ENCODE peak calls at places on chromosomes 16 and 17, in seven cellular contexts. G is tibial nerve, D is SK-N-SH, X is pancreas, N is endothelial cell of umbilical vein, O is foreskin fibroblast, J is retinal pigment epithelial cell. L is an unnamed sample.

GRCh38 chr17:6524520-6524919 is 31.8 kb downstream of the PITPNM3 start:
- DNase-seq in G (no peak), D (no peak), X (no peak), N (no peak), O (no peak), J (peak), L (no peak)

GRCh38 chr16:89473136-89473712 is 17.1 kb downstream of the ANKRD11 start:
- DNase-seq in G (no peak), D (no peak), X (no peak), N (no peak), O (no peak), J (no peak), L (no peak)

GRCh38 chr17:40451420-40451819 is 8.2 kb downstream of the IGFBP4 start:
- DNase-seq in G (peak), D (peak), X (no peak), N (no peak), O (peak), J (no peak), L (peak)

GRCh38 chr16:7921360-7921759 is 588.7 kb downstream of the RBFOX1 start:
- DNase-seq in G (no peak), D (no peak), X (no peak), N (no peak), O (no peak), J (no peak), L (no peak)

GRCh38 chr17:59859444-59860025 is 33.2 kb downstream of the TUBD1 start:
- DNase-seq in G (no peak), D (no peak), X (no peak), N (peak), O (peak), J (no peak), L (peak)

GRCh38 chr16:3951861-3952332 is 71.4 kb upstream of the CREBBP start:
- DNase-seq in G (no peak), D (no peak), X (no peak), N (no peak), O (peak), J (no peak), L (peak)

GRCh38 chr17:80919331-80920284 is 72.0 kb upstream of the CHMP6 start:
- DNase-seq in G (no peak), D (no peak), X (peak), N (no peak), O (no peak), J (peak), L (no peak)

GRCh38 chr16:68298907-68299515 is 11.7 kb downstream of the SLC7A6OS start:
- DNase-seq in G (peak), D (no peak), X (no peak), N (no peak), O (peak), J (peak), L (peak)

GRCh38 chr16:22397459-22397858 is 23.0 kb upstream of the CDR2 start:
- DNase-seq in G (no peak), D (no peak), X (no peak), N (no peak), O (peak), J (peak), L (peak)

GRCh38 chr17:56577810-56578209 is 15.7 kb upstream of the NOG start:
- DNase-seq in G (no peak), D (no peak), X (no peak), N (no peak), O (no peak), J (no peak), L (no peak)

GRCh38 chr17:56571456-56571855 is 22.0 kb upstream of the NOG start:
- DNase-seq in G (no peak), D (no peak), X (no peak), N (no peak), O (no peak), J (no peak), L (no peak)

GRCh38 chr17:56581635-56582605 is 11.6 kb upstream of the NOG start:
- DNase-seq in G (no peak), D (no peak), X (no peak), N (no peak), O (no peak), J (no peak), L (no peak)

GRCh38 chr17:56577190-56577589 is 16.3 kb upstream of the NOG start:
- DNase-seq in G (no peak), D (no peak), X (no peak), N (no peak), O (no peak), J (no peak), L (no peak)
- H3K4me3 ChIP-seq in G (no peak), D (no peak), X (no peak), N (no peak), O (no peak), J (no peak), L (no peak)

GRCh38 chr16:80784951-80785350 is 19.4 kb downstream of the CDYL2 start:
- DNase-seq in G (no peak), D (no peak), X (no peak), N (no peak), O (no peak), J (no peak), L (no peak)
- TF ChIP-seq CTCF in G (no peak), D (no peak), X (no peak), N (no peak), O (no peak), J (no peak), L (no peak)

DNA sequence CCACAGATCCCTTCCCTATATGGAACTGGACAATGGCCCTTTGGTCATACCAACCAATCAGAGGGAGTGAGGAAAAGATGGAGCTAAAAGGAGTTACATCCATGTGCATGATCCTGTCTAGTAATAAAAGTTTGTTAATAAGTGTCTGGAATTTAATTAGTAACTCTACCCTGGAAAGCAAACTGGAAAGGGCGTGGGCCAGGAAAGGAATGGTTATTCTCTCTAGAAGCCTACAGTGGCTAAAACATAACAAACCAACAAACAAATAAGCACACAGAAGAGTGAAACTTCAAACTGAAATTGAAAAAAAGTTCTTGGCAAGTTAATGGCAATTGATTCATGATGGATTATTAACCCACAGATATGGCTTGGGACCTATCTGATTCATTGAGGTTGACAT is 29.5 kb downstream of the DNAH3 start:
- DNase-seq in G (no peak), D (no peak), X (no peak), N (no peak), O (no peak), J (no peak), L (no peak)
- H3K4me3 ChIP-seq in G (no peak), D (no peak), X (no peak), N (no peak), O (no peak), J (no peak), L (no peak)

DNA sequence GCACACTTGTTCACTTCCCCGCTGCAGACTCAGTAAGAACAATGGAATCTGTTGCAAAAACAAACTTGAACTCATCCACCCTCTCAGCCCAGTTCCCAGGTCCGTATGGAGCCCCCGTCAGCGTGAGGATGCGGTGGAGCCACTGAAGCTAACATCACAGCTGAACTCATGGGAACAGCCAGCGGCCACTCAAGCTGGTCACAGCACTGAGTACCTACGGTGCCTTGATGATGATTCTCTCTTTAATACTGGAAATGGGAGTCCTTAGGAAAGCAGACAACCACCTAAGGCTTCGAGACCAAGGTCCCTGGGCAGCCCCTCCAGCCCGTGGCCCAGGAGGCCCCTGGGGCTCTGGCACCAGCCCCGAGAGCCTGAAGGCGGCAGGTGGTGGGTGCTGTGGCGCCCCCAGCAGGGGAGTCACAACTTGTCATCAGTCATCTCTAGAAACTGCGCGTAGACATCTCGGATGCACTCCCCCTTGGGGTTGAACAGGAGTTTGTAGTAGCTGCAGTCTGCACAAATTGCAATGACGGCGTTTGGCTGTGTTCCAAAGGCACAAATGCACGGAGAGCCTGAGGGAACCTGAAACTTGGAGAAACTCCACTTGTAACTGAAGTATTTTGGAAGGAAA is 31.0 kb upstream of the RHOT1 start:
- DNase-seq in G (peak), D (peak), X (no peak), N (peak), O (peak), J (no peak), L (peak)
- TF ChIP-seq CTCF in G (peak), D (peak), X (no peak), N (peak), O (no peak), J (peak), L (peak)

GRCh38 chr17:82893779-82894178 is 54.0 kb upstream of the ZNF750 start:
- DNase-seq in G (no peak), D (no peak), X (no peak), N (peak), O (peak), J (no peak), L (peak)
- H3K4me3 ChIP-seq in G (no peak), D (no peak), X (no peak), N (no peak), O (no peak), J (no peak), L (no peak)

GRCh38 chr17:82823004-82823403 is 16.8 kb downstream of the ZNF750 start:
- DNase-seq in G (no peak), D (peak), X (no peak), N (no peak), O (no peak), J (no peak), L (no peak)
- TF ChIP-seq CTCF in G (no peak), D (peak), X (no peak), N (peak), O (no peak), J (peak), L (peak)

GRCh38 chr17:49357516-49357915 is 4.5 kb downstream of the ZNF652 start:
- DNase-seq in G (no peak), D (no peak), X (no peak), N (no peak), O (no peak), J (no peak), L (no peak)
- H3K4me3 ChIP-seq in G (no peak), D (no peak), X (no peak), N (no peak), O (no peak), J (no peak), L (no peak)

DNA sequence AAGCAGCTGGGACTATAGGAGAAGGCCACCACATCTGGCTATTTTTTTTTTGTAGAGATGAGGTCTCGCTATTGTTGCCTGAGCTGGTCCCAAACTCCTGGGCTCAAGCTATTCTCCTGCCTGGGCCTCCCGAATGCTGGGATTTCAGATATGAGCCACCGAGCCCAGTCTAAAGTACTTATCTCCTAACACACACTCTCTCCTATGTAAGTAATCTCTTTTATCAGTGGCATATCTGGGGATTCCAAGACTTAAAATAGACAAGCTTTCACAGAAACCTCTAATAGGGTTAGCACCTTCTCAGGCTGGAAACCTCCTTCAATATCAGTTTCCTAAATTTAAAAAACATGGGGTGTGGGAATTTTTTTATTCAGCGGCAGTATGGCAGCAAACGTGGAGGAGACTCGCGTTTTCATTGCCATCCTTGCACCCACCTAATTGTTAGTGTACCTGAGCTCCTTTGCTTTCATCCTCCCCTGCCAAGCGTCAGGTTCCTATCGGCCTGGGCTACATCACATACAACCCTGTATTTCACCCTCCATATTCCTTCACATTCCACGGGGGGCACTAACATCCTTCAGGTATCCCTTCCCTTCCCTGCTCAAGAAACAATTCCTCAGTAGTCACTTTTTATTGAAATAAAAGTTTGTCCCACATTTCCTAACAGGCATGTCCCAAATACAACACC is 1.1 kb downstream of the EZH1 start:
- DNase-seq in G (no peak), D (peak), X (no peak), N (no peak), O (no peak), J (no peak), L (no peak)
- TF ChIP-seq CTCF in G (peak), D (peak), X (no peak), N (peak), O (peak), J (peak), L (no peak)

GRCh38 chr17:69695646-69696045 is 281.1 kb downstream of the MAP2K6 start:
- DNase-seq in G (no peak), D (no peak), X (no peak), N (no peak), O (no peak), J (no peak), L (no peak)

GRCh38 chr17:69702078-69702477 is 287.6 kb downstream of the MAP2K6 start:
- DNase-seq in G (no peak), D (no peak), X (no peak), N (no peak), O (no peak), J (no peak), L (no peak)

DNA sequence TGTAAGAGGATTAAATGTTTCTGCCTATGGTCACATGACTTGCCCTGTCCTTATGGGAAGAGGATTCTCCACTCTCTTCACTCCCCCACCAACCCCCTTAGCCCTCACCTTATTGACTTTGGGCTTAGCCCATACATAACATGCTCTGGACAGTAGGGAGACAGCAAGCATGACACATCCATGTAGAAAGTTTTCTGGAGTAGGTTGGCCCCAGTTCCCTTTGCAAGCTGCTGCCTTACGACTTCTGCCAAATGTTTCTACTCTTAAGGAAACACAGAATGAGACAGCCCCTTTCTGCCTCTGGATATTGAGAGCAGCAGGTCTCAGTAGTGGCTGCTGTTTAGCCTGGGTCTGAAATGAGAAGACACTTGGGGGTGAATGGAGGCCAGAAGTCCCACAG is 282.1 kb downstream of the MAP2K6 start:
- DNase-seq in G (no peak), D (no peak), X (no peak), N (no peak), O (peak), J (no peak), L (no peak)
- H3K4me3 ChIP-seq in G (no peak), D (no peak), X (no peak), N (no peak), O (no peak), J (no peak), L (no peak)

DNA sequence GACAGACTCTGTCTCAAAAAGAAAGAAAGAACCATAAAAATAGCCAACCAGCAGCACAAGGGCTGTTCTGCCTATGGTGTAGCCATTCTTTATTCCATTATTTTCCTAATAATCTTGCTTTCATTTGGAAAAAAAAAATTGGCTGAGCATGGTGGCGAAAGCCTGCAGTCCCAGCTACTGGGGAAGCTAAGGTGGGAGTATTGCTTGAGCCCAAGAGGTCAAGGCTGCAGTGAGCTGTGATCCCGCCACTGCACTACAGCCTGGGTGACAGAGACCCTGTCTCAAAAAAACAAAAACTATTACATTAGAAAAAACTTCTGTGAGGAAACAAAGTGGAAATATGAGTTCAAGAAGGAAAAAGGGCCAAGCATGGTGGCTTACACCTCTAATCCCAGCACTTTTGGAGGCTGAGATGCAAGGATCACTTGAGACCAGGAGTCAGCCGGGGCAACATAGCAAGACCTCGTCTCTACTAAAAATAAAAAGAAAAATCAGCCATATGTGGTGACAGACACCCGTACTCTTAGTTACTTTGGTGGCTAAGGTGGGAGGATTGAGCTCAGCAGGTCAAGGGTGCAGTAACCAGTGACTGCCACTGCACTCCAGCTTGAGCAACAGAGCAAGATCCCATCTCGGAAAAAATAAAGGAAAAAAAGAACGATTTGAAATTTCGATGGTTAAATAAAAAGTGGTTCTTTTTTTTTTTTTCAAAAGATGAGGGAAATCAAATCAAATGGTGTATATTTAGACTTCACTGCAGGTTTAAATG is 2.5 kb downstream of the DCAKD start:
- DNase-seq in G (no peak), D (peak), X (no peak), N (no peak), O (no peak), J (no peak), L (no peak)
- TF ChIP-seq CTCF in G (peak), D (peak), X (no peak), N (peak), O (peak), J (peak), L (no peak)